ENCODE peak calls at places on chromosomes 12 and 14, in ten cellular contexts. One of them, this sample, is unnamed.

GRCh38 chr14:96167224-96168148 is 37.2 kb upstream of the BDKRB2 start:
- DNase-seq in retina: no peak
- DNase-seq in spleen: peak
- DNase-seq in body of pancreas: no peak
- DNase-seq in NCI-H1105 treated with DMSO at 0.1 percent for 48 hours: no peak
- DNase-seq in fibroblast of the conjunctiva: peak
- DNase-seq in stimulated activated CD4-positive, alpha-beta T cell treated with anti-CD3 and anti-CD28 coated beads, Interleukin-15, amount 100 ng/mL, for 24 hours: no peak
- DNase-seq in HEK293T: no peak
- DNase-seq in left ventricle myocardium superior: no peak
- DNase-seq in MG63: peak
- DNase-seq in this sample: peak

GRCh38 chr12:113239288-113239771 is 18.1 kb downstream of the TPCN1 start:
- DNase-seq in spleen: peak
- DNase-seq in fibroblast of the conjunctiva: no peak
- DNase-seq in MG63: no peak
- DNase-seq in left ventricle myocardium superior: no peak
- DNase-seq in stimulated activated CD4-positive, alpha-beta T cell treated with anti-CD3 and anti-CD28 coated beads, Interleukin-15, amount 100 ng/mL, for 24 hours: no peak
- DNase-seq in NCI-H1105 treated with DMSO at 0.1 percent for 48 hours: no peak
- DNase-seq in body of pancreas: no peak
- DNase-seq in retina: no peak
- DNase-seq in HEK293T: no peak
- DNase-seq in this sample: no peak

GRCh38 chr14:39740454-39740853 is 308.2 kb upstream of the FBXO33 start:
- DNase-seq in NCI-H1105 treated with DMSO at 0.1 percent for 48 hours: no peak
- DNase-seq in body of pancreas: no peak
- DNase-seq in left ventricle myocardium superior: no peak
- DNase-seq in HEK293T: no peak
- DNase-seq in retina: no peak
- DNase-seq in MG63: no peak
- DNase-seq in stimulated activated CD4-positive, alpha-beta T cell treated with anti-CD3 and anti-CD28 coated beads, Interleukin-15, amount 100 ng/mL, for 24 hours: no peak
- DNase-seq in fibroblast of the conjunctiva: no peak
- DNase-seq in spleen: no peak
- DNase-seq in this sample: no peak

GRCh38 chr12:2008677-2009076 is 4.4 kb upstream of the DCP1B start:
- DNase-seq in MG63: no peak
- DNase-seq in stimulated activated CD4-positive, alpha-beta T cell treated with anti-CD3 and anti-CD28 coated beads, Interleukin-15, amount 100 ng/mL, for 24 hours: no peak
- DNase-seq in body of pancreas: no peak
- DNase-seq in retina: no peak
- DNase-seq in HEK293T: no peak
- DNase-seq in fibroblast of the conjunctiva: no peak
- DNase-seq in NCI-H1105 treated with DMSO at 0.1 percent for 48 hours: no peak
- DNase-seq in left ventricle myocardium superior: no peak
- DNase-seq in spleen: no peak
- DNase-seq in this sample: peak

GRCh38 chr14:104387000-104387384 is 192.6 kb upstream of the C14orf180 start:
- DNase-seq in MG63: no peak
- DNase-seq in fibroblast of the conjunctiva: no peak
- DNase-seq in HEK293T: no peak
- DNase-seq in body of pancreas: peak
- DNase-seq in left ventricle myocardium superior: no peak
- DNase-seq in retina: no peak
- DNase-seq in spleen: peak
- DNase-seq in stimulated activated CD4-positive, alpha-beta T cell treated with anti-CD3 and anti-CD28 coated beads, Interleukin-15, amount 100 ng/mL, for 24 hours: no peak
- DNase-seq in NCI-H1105 treated with DMSO at 0.1 percent for 48 hours: no peak
- DNase-seq in this sample: no peak

GRCh38 chr12:6724409-6724797 is 557 bp downstream of the COPS7A start:
- DNase-seq in spleen: peak
- DNase-seq in HEK293T: peak
- DNase-seq in stimulated activated CD4-positive, alpha-beta T cell treated with anti-CD3 and anti-CD28 coated beads, Interleukin-15, amount 100 ng/mL, for 24 hours: peak
- DNase-seq in retina: no peak
- DNase-seq in fibroblast of the conjunctiva: no peak
- DNase-seq in body of pancreas: no peak
- DNase-seq in left ventricle myocardium superior: no peak
- DNase-seq in NCI-H1105 treated with DMSO at 0.1 percent for 48 hours: no peak
- DNase-seq in MG63: peak
- DNase-seq in this sample: no peak

GRCh38 chr12:685388-685787 is 22.1 kb upstream of the NINJ2 start:
- DNase-seq in MG63: peak
- DNase-seq in body of pancreas: no peak
- DNase-seq in retina: no peak
- DNase-seq in NCI-H1105 treated with DMSO at 0.1 percent for 48 hours: no peak
- DNase-seq in left ventricle myocardium superior: no peak
- DNase-seq in fibroblast of the conjunctiva: no peak
- DNase-seq in spleen: peak
- DNase-seq in stimulated activated CD4-positive, alpha-beta T cell treated with anti-CD3 and anti-CD28 coated beads, Interleukin-15, amount 100 ng/mL, for 24 hours: peak
- DNase-seq in HEK293T: no peak
- DNase-seq in this sample: no peak

GRCh38 chr14:96384053-96384452 is 7.9 kb upstream of the AK7 start:
- DNase-seq in spleen: no peak
- DNase-seq in stimulated activated CD4-positive, alpha-beta T cell treated with anti-CD3 and anti-CD28 coated beads, Interleukin-15, amount 100 ng/mL, for 24 hours: no peak
- DNase-seq in body of pancreas: no peak
- DNase-seq in left ventricle myocardium superior: no peak
- DNase-seq in retina: no peak
- DNase-seq in NCI-H1105 treated with DMSO at 0.1 percent for 48 hours: no peak
- DNase-seq in MG63: no peak
- DNase-seq in fibroblast of the conjunctiva: no peak
- DNase-seq in HEK293T: no peak
- DNase-seq in this sample: no peak

GRCh38 chr12:48788852-48789775 is at the start of gene ADCY6:
- DNase-seq in left ventricle myocardium superior: peak
- DNase-seq in fibroblast of the conjunctiva: peak
- DNase-seq in retina: peak
- DNase-seq in body of pancreas: peak
- DNase-seq in HEK293T: peak
- DNase-seq in MG63: peak
- DNase-seq in stimulated activated CD4-positive, alpha-beta T cell treated with anti-CD3 and anti-CD28 coated beads, Interleukin-15, amount 100 ng/mL, for 24 hours: peak
- DNase-seq in NCI-H1105 treated with DMSO at 0.1 percent for 48 hours: peak
- DNase-seq in spleen: peak
- DNase-seq in this sample: no peak

GRCh38 chr12:132384916-132385315 is 55.5 kb upstream of the GALNT9 start:
- DNase-seq in retina: no peak
- DNase-seq in left ventricle myocardium superior: no peak
- DNase-seq in HEK293T: no peak
- DNase-seq in NCI-H1105 treated with DMSO at 0.1 percent for 48 hours: no peak
- DNase-seq in fibroblast of the conjunctiva: no peak
- DNase-seq in MG63: no peak
- DNase-seq in spleen: peak
- DNase-seq in body of pancreas: no peak
- DNase-seq in stimulated activated CD4-positive, alpha-beta T cell treated with anti-CD3 and anti-CD28 coated beads, Interleukin-15, amount 100 ng/mL, for 24 hours: no peak
- DNase-seq in this sample: no peak

GRCh38 chr12:21839776-21840175 is 65.3 kb upstream of the KCNJ8 start:
- DNase-seq in spleen: no peak
- DNase-seq in left ventricle myocardium superior: no peak
- DNase-seq in NCI-H1105 treated with DMSO at 0.1 percent for 48 hours: no peak
- DNase-seq in stimulated activated CD4-positive, alpha-beta T cell treated with anti-CD3 and anti-CD28 coated beads, Interleukin-15, amount 100 ng/mL, for 24 hours: no peak
- DNase-seq in fibroblast of the conjunctiva: no peak
- DNase-seq in body of pancreas: no peak
- DNase-seq in retina: no peak
- DNase-seq in MG63: no peak
- DNase-seq in HEK293T: no peak
- DNase-seq in this sample: no peak

GRCh38 chr12:28440209-28440608 is 250.0 kb downstream of the CCDC91 start:
- DNase-seq in retina: no peak
- DNase-seq in left ventricle myocardium superior: no peak
- DNase-seq in spleen: no peak
- DNase-seq in HEK293T: no peak
- DNase-seq in body of pancreas: no peak
- DNase-seq in MG63: no peak
- DNase-seq in fibroblast of the conjunctiva: no peak
- DNase-seq in NCI-H1105 treated with DMSO at 0.1 percent for 48 hours: peak
- DNase-seq in stimulated activated CD4-positive, alpha-beta T cell treated with anti-CD3 and anti-CD28 coated beads, Interleukin-15, amount 100 ng/mL, for 24 hours: no peak
- DNase-seq in this sample: no peak

GRCh38 chr14:22410497-22410896 is 178.5 kb downstream of the DAD1 start:
- DNase-seq in stimulated activated CD4-positive, alpha-beta T cell treated with anti-CD3 and anti-CD28 coated beads, Interleukin-15, amount 100 ng/mL, for 24 hours: no peak
- DNase-seq in spleen: no peak
- DNase-seq in left ventricle myocardium superior: no peak
- DNase-seq in MG63: no peak
- DNase-seq in fibroblast of the conjunctiva: no peak
- DNase-seq in HEK293T: no peak
- DNase-seq in body of pancreas: no peak
- DNase-seq in retina: no peak
- DNase-seq in NCI-H1105 treated with DMSO at 0.1 percent for 48 hours: no peak
- DNase-seq in this sample: no peak

GRCh38 chr12:82415402-82415801 is 57.1 kb downstream of the METTL25 start:
- DNase-seq in stimulated activated CD4-positive, alpha-beta T cell treated with anti-CD3 and anti-CD28 coated beads, Interleukin-15, amount 100 ng/mL, for 24 hours: no peak
- DNase-seq in fibroblast of the conjunctiva: no peak
- DNase-seq in MG63: no peak
- DNase-seq in NCI-H1105 treated with DMSO at 0.1 percent for 48 hours: no peak
- DNase-seq in left ventricle myocardium superior: no peak
- DNase-seq in body of pancreas: no peak
- DNase-seq in spleen: no peak
- DNase-seq in retina: no peak
- DNase-seq in HEK293T: no peak
- DNase-seq in this sample: no peak

GRCh38 chr12:84148335-84148734 is 764.3 kb downstream of the SLC6A15 start:
- DNase-seq in spleen: no peak
- DNase-seq in body of pancreas: no peak
- DNase-seq in left ventricle myocardium superior: no peak
- DNase-seq in stimulated activated CD4-positive, alpha-beta T cell treated with anti-CD3 and anti-CD28 coated beads, Interleukin-15, amount 100 ng/mL, for 24 hours: no peak
- DNase-seq in MG63: no peak
- DNase-seq in retina: no peak
- DNase-seq in HEK293T: no peak
- DNase-seq in fibroblast of the conjunctiva: no peak
- DNase-seq in NCI-H1105 treated with DMSO at 0.1 percent for 48 hours: no peak
- DNase-seq in this sample: no peak

GRCh38 chr12:125403145-125403789 is 338.0 kb downstream of the AACS start:
- DNase-seq in left ventricle myocardium superior: no peak
- DNase-seq in NCI-H1105 treated with DMSO at 0.1 percent for 48 hours: peak
- DNase-seq in retina: peak
- DNase-seq in MG63: no peak
- DNase-seq in fibroblast of the conjunctiva: no peak
- DNase-seq in stimulated activated CD4-positive, alpha-beta T cell treated with anti-CD3 and anti-CD28 coated beads, Interleukin-15, amount 100 ng/mL, for 24 hours: no peak
- DNase-seq in HEK293T: peak
- DNase-seq in body of pancreas: no peak
- DNase-seq in spleen: no peak
- DNase-seq in this sample: no peak

GRCh38 chr14:28382460-28383220 is 383.9 kb upstream of the FOXG1 start:
- DNase-seq in spleen: no peak
- DNase-seq in left ventricle myocardium superior: no peak
- DNase-seq in MG63: no peak
- DNase-seq in NCI-H1105 treated with DMSO at 0.1 percent for 48 hours: no peak
- DNase-seq in stimulated activated CD4-positive, alpha-beta T cell treated with anti-CD3 and anti-CD28 coated beads, Interleukin-15, amount 100 ng/mL, for 24 hours: no peak
- DNase-seq in retina: no peak
- DNase-seq in HEK293T: no peak
- DNase-seq in body of pancreas: no peak
- DNase-seq in fibroblast of the conjunctiva: peak
- DNase-seq in this sample: no peak

GRCh38 chr12:2944401-2945047 is 14.7 kb upstream of the TEAD4 start:
- DNase-seq in spleen: peak
- DNase-seq in NCI-H1105 treated with DMSO at 0.1 percent for 48 hours: peak
- DNase-seq in MG63: peak
- DNase-seq in retina: peak
- DNase-seq in body of pancreas: peak
- DNase-seq in left ventricle myocardium superior: peak
- DNase-seq in stimulated activated CD4-positive, alpha-beta T cell treated with anti-CD3 and anti-CD28 coated beads, Interleukin-15, amount 100 ng/mL, for 24 hours: peak
- DNase-seq in HEK293T: peak
- DNase-seq in fibroblast of the conjunctiva: no peak
- DNase-seq in this sample: no peak

GRCh38 chr12:78385541-78385940 is 479.0 kb upstream of the SYT1 start:
- DNase-seq in spleen: no peak
- DNase-seq in stimulated activated CD4-positive, alpha-beta T cell treated with anti-CD3 and anti-CD28 coated beads, Interleukin-15, amount 100 ng/mL, for 24 hours: no peak
- DNase-seq in body of pancreas: no peak
- DNase-seq in retina: no peak
- DNase-seq in HEK293T: no peak
- DNase-seq in NCI-H1105 treated with DMSO at 0.1 percent for 48 hours: no peak
- DNase-seq in MG63: no peak
- DNase-seq in fibroblast of the conjunctiva: no peak
- DNase-seq in left ventricle myocardium superior: no peak
- DNase-seq in this sample: no peak